ENCODE peak calls at places on chromosomes 3 and 15, in six cellular contexts. A is CD8-positive, alpha-beta T cell; W is cardiac fibroblast; C is A549; G is fibroblast of lung; M is kidney. P is an unnamed sample.
A peak's percentile ranks its signal among the peaks of the same experiment; 100 is the strongest.

GRCh38 chr15:57957113-57957512 is 108.4 kb downstream of the ALDH1A2 start:
- DNase-seq in A (no peak), W (no peak), C (no peak), G (no peak), M (no peak), P (no peak)

GRCh38 chr3:185737020-185737419 is 87.8 kb downstream of the IGF2BP2 start:
- DNase-seq in A (no peak), W (peak; percentile 59), C (no peak), G (peak; percentile 59), M (no peak), P (no peak)

GRCh38 chr3:186160691-186161243 is 51.9 kb upstream of the ETV5 start:
- DNase-seq in A (no peak), W (peak; percentile 4), C (no peak), G (no peak), M (no peak), P (no peak)

GRCh38 chr15:90619468-90619867 is 89.7 kb downstream of the CRTC3 start:
- DNase-seq in A (no peak), W (no peak), C (no peak), G (no peak), M (no peak), P (no peak)

GRCh38 chr3:21447471-21448205 is 303.4 kb downstream of the ZNF385D start:
- DNase-seq in A (no peak), W (peak; percentile 48), C (no peak), G (peak; percentile 86), M (no peak), P (no peak)

GRCh38 chr3:3783675-3784074 is 15.6 kb upstream of the LRRN1 start:
- DNase-seq in A (no peak), W (no peak), C (no peak), G (no peak), M (no peak), P (no peak)

GRCh38 chr3:105516972-105517371 is 150.3 kb downstream of the ALCAM start:
- DNase-seq in A (no peak), W (peak; percentile 46), C (no peak), G (no peak), M (no peak), P (no peak)

GRCh38 chr3:126245811-126246727 is 65.7 kb upstream of the ALDH1L1 start:
- DNase-seq in A (no peak), W (peak; percentile 78), C (peak; percentile 33), G (peak; percentile 38), M (no peak), P (peak; percentile 30)

GRCh38 chr3:66542153-66542552 is 41.3 kb upstream of the LRIG1 start:
- DNase-seq in A (no peak), W (no peak), C (no peak), G (no peak), M (no peak), P (no peak)

GRCh38 chr3:16030342-16030741 is 144.1 kb upstream of the GALNT15 start:
- DNase-seq in A (no peak), W (no peak), C (no peak), G (no peak), M (no peak), P (no peak)

GRCh38 chr15:101407439-101407838 is 82.1 kb downstream of the PCSK6 start:
- DNase-seq in A (no peak), W (no peak), C (no peak), G (no peak), M (no peak), P (no peak)

GRCh38 chr15:92418864-92419263 is 25.2 kb downstream of the ST8SIA2 start:
- DNase-seq in A (no peak), W (no peak), C (no peak), G (no peak), M (no peak), P (no peak)

GRCh38 chr3:119582178-119582577 is 2.9 kb downstream of the ADPRH start:
- DNase-seq in A (no peak), W (no peak), C (no peak), G (no peak), M (peak; percentile 57), P (no peak)

GRCh38 chr15:77494073-77494472 is 73.4 kb downstream of the HMG20A start:
- DNase-seq in A (no peak), W (no peak), C (no peak), G (no peak), M (no peak), P (no peak)

GRCh38 chr15:52496776-52497470 is 31.8 kb downstream of the MYO5A start:
- DNase-seq in A (no peak), W (no peak), C (no peak), G (peak; percentile 51), M (no peak), P (no peak)

GRCh38 chr3:11478167-11478566 is 165.5 kb downstream of the VGLL4 start:
- DNase-seq in A (no peak), W (no peak), C (no peak), G (no peak), M (no peak), P (no peak)

GRCh38 chr15:96296264-96296663 is 34.2 kb upstream of the NR2F2 start:
- DNase-seq in A (no peak), W (peak; percentile 34), C (no peak), G (peak; percentile 93), M (no peak), P (no peak)

GRCh38 chr3:27847697-27848096 is 125.6 kb upstream of the EOMES start:
- DNase-seq in A (no peak), W (no peak), C (no peak), G (no peak), M (no peak), P (no peak)
- TF ChIP-seq CTCF in A (no peak), W (no peak), C (no peak), G (no peak), M (no peak), P (no peak)

DNA sequence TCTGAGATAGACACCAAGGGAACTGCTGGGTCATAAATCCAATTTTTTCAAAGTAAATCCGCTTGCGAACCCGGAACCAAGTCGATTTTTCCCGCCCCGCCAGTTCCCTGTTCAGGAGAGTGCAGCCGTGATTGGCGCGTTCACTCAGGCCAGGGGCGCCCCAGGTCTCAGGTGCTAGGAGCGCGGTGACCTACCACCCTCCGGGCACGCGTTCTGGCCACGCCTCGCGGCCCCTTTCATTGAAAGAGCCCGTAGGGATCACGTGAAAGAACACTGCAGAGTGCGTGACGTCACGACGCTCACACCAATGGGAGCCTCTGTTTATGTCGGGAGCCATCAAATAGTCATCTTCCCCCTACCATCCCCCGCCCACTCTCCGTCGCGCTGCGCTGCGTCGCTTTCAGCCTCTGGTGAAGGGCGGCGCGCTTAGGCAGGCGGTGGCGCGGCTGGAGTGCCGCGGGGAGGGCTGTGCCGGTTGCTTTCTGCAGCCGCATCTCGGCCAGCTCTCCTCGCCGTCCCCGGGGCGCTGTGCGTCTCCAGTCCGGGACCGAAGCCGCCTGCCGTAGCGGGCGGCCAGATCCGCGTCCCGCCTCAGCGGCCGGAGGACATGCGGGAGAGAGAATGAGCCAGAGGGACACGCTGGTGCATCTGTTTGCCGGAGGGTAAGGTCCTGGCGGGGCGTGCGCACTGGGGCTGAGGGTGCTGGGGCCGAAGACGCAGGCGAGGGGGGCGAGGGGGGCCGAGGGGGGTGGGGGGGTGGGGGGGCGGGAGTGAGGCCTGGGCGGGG is at the start of gene SLC25A36:
- DNase-seq in A (peak; percentile 96), W (peak; percentile 97), C (peak; percentile 80), G (peak; percentile 98), M (peak; percentile 99), P (peak; percentile 86)
- TF ChIP-seq CTCF in A (no peak), W (no peak), C (no peak), G (no peak), M (peak; percentile 13), P (no peak)

GRCh38 chr15:31178705-31179104 is 77.2 kb upstream of the TRPM1 start:
- DNase-seq in A (no peak), W (no peak), C (no peak), G (no peak), M (no peak), P (no peak)

GRCh38 chr15:31177936-31178335 is 76.4 kb upstream of the TRPM1 start:
- DNase-seq in A (no peak), W (no peak), C (no peak), G (no peak), M (no peak), P (no peak)

GRCh38 chr15:31173790-31174450 is 72.4 kb upstream of the TRPM1 start:
- DNase-seq in A (no peak), W (no peak), C (no peak), G (no peak), M (no peak), P (no peak)

GRCh38 chr15:31175484-31175883 is 74.0 kb upstream of the TRPM1 start:
- DNase-seq in A (no peak), W (no peak), C (no peak), G (no peak), M (no peak), P (no peak)

GRCh38 chr15:31179683-31180082 is 78.2 kb upstream of the TRPM1 start:
- DNase-seq in A (no peak), W (no peak), C (no peak), G (no peak), M (no peak), P (no peak)
- TF ChIP-seq CTCF in A (no peak), W (no peak), C (no peak), G (no peak), M (no peak), P (no peak)

GRCh38 chr3:57252404-57252803 is 24.9 kb downstream of the APPL1 start:
- DNase-seq in A (no peak), W (no peak), C (no peak), G (no peak), M (no peak), P (no peak)

GRCh38 chr3:57261929-57262328 is 30.6 kb downstream of the ASB14 start:
- DNase-seq in A (no peak), W (no peak), C (no peak), G (no peak), M (no peak), P (no peak)

GRCh38 chr3:57261119-57261518 is 31.4 kb downstream of the ASB14 start:
- DNase-seq in A (no peak), W (no peak), C (no peak), G (no peak), M (no peak), P (no peak)

GRCh38 chr3:57257678-57258077 is 30.1 kb downstream of the APPL1 start:
- DNase-seq in A (no peak), W (no peak), C (no peak), G (no peak), M (no peak), P (no peak)

DNA sequence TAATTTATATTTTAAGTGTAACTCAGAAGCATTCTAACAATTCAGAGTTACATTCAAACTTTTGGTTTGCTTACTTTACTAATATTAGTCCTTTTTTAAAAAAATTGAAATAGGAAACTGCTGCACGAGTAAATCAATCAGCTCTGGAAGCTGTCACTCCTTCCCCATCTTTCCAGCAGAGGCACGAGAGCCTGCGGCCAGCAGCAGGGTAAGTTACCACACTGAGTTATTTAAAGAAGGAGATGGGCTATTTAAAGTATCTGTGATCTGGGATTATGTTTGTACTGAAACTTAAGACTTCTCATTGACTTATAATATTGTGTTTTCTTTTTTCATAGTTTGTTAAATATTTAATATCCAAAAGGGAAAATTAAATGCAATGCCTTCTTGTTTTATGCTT is 29.3 kb downstream of the APPL1 start:
- DNase-seq in A (no peak), W (no peak), C (no peak), G (no peak), M (no peak), P (no peak)
- TF ChIP-seq CTCF in A (no peak), W (no peak), C (no peak), G (no peak), M (no peak), P (no peak)

GRCh38 chr3:188664795-188665194 is 507.0 kb upstream of the TPRG1 start:
- DNase-seq in A (no peak), W (no peak), C (no peak), G (no peak), M (no peak), P (no peak)
- TF ChIP-seq CTCF in A (no peak), W (peak; percentile 24), C (peak; percentile 37), G (peak; percentile 15), M (peak; percentile 15), P (no peak)

P was measured in AG09319.